ENCODE peak calls at places on chromosomes 2 and 18, in eight cellular contexts. I is fibroblast of the aortic adventitia, A is AG09309, Q is COR-L47, Y is RWPE1, L is tibial artery, W is tibial nerve, J is OCI-M1. H is an unnamed sample.

GRCh38 chr2:200380833-200381542 is 74.5 kb downstream of the SPATS2L start:
- DNase-seq in Q (no peak), I (peak; percentile 88), L (no peak), J (peak; percentile 76), A (peak; percentile 58), Y (peak; percentile 65), W (no peak), H (peak; percentile 41)

GRCh38 chr18:5895886-5896740 is 791 bp upstream of the TMEM200C start:
- DNase-seq in L (peak; percentile 64), I (no peak), J (no peak), Y (no peak), A (no peak), Q (peak; percentile 55), W (no peak), H (no peak)

GRCh38 chr2:71688530-71688929 is 235.2 kb downstream of the DYSF start:
- DNase-seq in I (no peak), J (no peak), Y (no peak), W (no peak), A (no peak), Q (no peak), L (peak; percentile 31), H (no peak)

GRCh38 chr18:23300211-23300887 is 152.7 kb upstream of the RIOK3 start:
- DNase-seq in Y (no peak), L (no peak), J (no peak), A (no peak), I (no peak), W (no peak), Q (no peak), H (no peak)

GRCh38 chr2:223084873-223085272 is 32.9 kb downstream of the KCNE4 start:
- DNase-seq in I (no peak), Y (no peak), L (no peak), A (no peak), W (no peak), Q (peak; percentile 75), J (no peak), H (no peak)

GRCh38 chr2:78699696-78700095 is 325.8 kb upstream of the REG3G start:
- DNase-seq in Q (no peak), L (no peak), Y (no peak), A (no peak), I (no peak), J (no peak), W (no peak), H (no peak)

GRCh38 chr2:100621371-100621910 is 58.6 kb downstream of the PDCL3 start:
- DNase-seq in Y (no peak), W (no peak), J (no peak), I (no peak), L (no peak), A (no peak), Q (no peak), H (no peak)

GRCh38 chr18:8944871-8945245 is 157.6 kb upstream of the NDUFV2 start:
- DNase-seq in A (no peak), Y (no peak), W (no peak), I (no peak), Q (no peak), L (no peak), J (no peak), H (no peak)

GRCh38 chr18:73884868-73885267 is 262.8 kb downstream of the FBXO15 start:
- DNase-seq in Q (no peak), J (no peak), A (no peak), I (no peak), L (no peak), W (no peak), Y (no peak), H (no peak)

GRCh38 chr2:132416996-132417395 is 391 bp downstream of the GPR39 start:
- DNase-seq in J (no peak), Q (no peak), Y (no peak), I (no peak), A (no peak), W (no peak), L (no peak), H (no peak)

GRCh38 chr18:76412010-76412817 is 82.8 kb downstream of the ZNF516 start:
- DNase-seq in Y (no peak), J (no peak), A (no peak), I (peak; percentile 43), Q (no peak), W (no peak), L (no peak), H (peak; percentile 46)

GRCh38 chr2:123495241-123495640 is 529.8 kb upstream of the CNTNAP5 start:
- DNase-seq in J (no peak), I (no peak), L (no peak), A (no peak), W (no peak), Y (no peak), Q (no peak), H (no peak)

GRCh38 chr2:12050381-12050780 is 303.9 kb downstream of the LPIN1 start:
- DNase-seq in I (peak; percentile 8), A (peak; percentile 84), W (peak; percentile 11), L (no peak), Y (peak; percentile 11), J (no peak), Q (no peak), H (peak; percentile 26)

GRCh38 chr18:58353581-58353980 is 275.3 kb downstream of the ALPK2 start:
- DNase-seq in Q (no peak), W (no peak), J (no peak), A (no peak), I (no peak), Y (no peak), L (no peak), H (no peak)

GRCh38 chr2:241946306-241947003 is 76.9 kb downstream of the RTP5 start:
- DNase-seq in J (no peak), A (no peak), Y (no peak), Q (no peak), L (peak; percentile 49), W (no peak), I (no peak), H (no peak)